ENCODE peak calls at places on chromosomes 4 and X, in six cellular contexts. One of them, this sample, is unnamed.
A peak's percentile ranks its signal among the peaks of the same experiment; 100 is the strongest.

GRCh38 chr4:67674098-67674497 is 26.9 kb downstream of the UBA6 start:
- DNase-seq in NCI-H1092 treated with DMSO at 0.1 percent for 48 hours: no peak
- DNase-seq in sigmoid colon: no peak
- DNase-seq in fibroblast of the aortic adventitia: no peak
- DNase-seq in activated CD8-positive, alpha-beta T cell treated with anti-CD3 and anti-CD28 coated beads, Interleukin-2, amount 10 ng/mL, durations not matched to agents 7 days and 5 days: no peak
- DNase-seq in CD8-positive, alpha-beta T cell: no peak
- DNase-seq in this sample: no peak

GRCh38 chr4:73770917-73771316 is 30.5 kb downstream of the CXCL8 start:
- DNase-seq in NCI-H1092 treated with DMSO at 0.1 percent for 48 hours: peak; percentile 40
- DNase-seq in sigmoid colon: no peak
- DNase-seq in fibroblast of the aortic adventitia: no peak
- DNase-seq in activated CD8-positive, alpha-beta T cell treated with anti-CD3 and anti-CD28 coated beads, Interleukin-2, amount 10 ng/mL, durations not matched to agents 7 days and 5 days: no peak
- DNase-seq in CD8-positive, alpha-beta T cell: no peak
- DNase-seq in this sample: no peak

GRCh38 chr4:40283413-40283812 is 51.7 kb upstream of the CHRNA9 start:
- DNase-seq in NCI-H1092 treated with DMSO at 0.1 percent for 48 hours: no peak
- DNase-seq in sigmoid colon: peak; percentile 27
- DNase-seq in fibroblast of the aortic adventitia: no peak
- DNase-seq in activated CD8-positive, alpha-beta T cell treated with anti-CD3 and anti-CD28 coated beads, Interleukin-2, amount 10 ng/mL, durations not matched to agents 7 days and 5 days: peak; percentile 28
- DNase-seq in CD8-positive, alpha-beta T cell: no peak
- DNase-seq in this sample: no peak

GRCh38 chrX:104315555-104315954 is 60.8 kb upstream of the ESX1 start:
- DNase-seq in NCI-H1092 treated with DMSO at 0.1 percent for 48 hours: no peak
- DNase-seq in sigmoid colon: no peak
- DNase-seq in fibroblast of the aortic adventitia: peak; percentile 79
- DNase-seq in activated CD8-positive, alpha-beta T cell treated with anti-CD3 and anti-CD28 coated beads, Interleukin-2, amount 10 ng/mL, durations not matched to agents 7 days and 5 days: no peak
- DNase-seq in CD8-positive, alpha-beta T cell: no peak
- DNase-seq in this sample: peak; percentile 72

GRCh38 chr4:7968262-7968896 is 28.7 kb upstream of the AFAP1 start:
- DNase-seq in NCI-H1092 treated with DMSO at 0.1 percent for 48 hours: no peak
- DNase-seq in sigmoid colon: no peak
- DNase-seq in fibroblast of the aortic adventitia: no peak
- DNase-seq in activated CD8-positive, alpha-beta T cell treated with anti-CD3 and anti-CD28 coated beads, Interleukin-2, amount 10 ng/mL, durations not matched to agents 7 days and 5 days: no peak
- DNase-seq in CD8-positive, alpha-beta T cell: no peak
- DNase-seq in this sample: no peak

GRCh38 chr4:141132689-141133145 is 552 bp downstream of the RNF150 start:
- DNase-seq in NCI-H1092 treated with DMSO at 0.1 percent for 48 hours: peak; percentile 36
- DNase-seq in sigmoid colon: peak; percentile 81
- DNase-seq in fibroblast of the aortic adventitia: peak; percentile 8
- DNase-seq in activated CD8-positive, alpha-beta T cell treated with anti-CD3 and anti-CD28 coated beads, Interleukin-2, amount 10 ng/mL, durations not matched to agents 7 days and 5 days: peak; percentile 21
- DNase-seq in CD8-positive, alpha-beta T cell: no peak
- DNase-seq in this sample: peak; percentile 39

GRCh38 chr4:176274441-176274840 is 5.4 kb upstream of the ASB5 start:
- DNase-seq in NCI-H1092 treated with DMSO at 0.1 percent for 48 hours: no peak
- DNase-seq in sigmoid colon: no peak
- DNase-seq in fibroblast of the aortic adventitia: peak; percentile 68
- DNase-seq in activated CD8-positive, alpha-beta T cell treated with anti-CD3 and anti-CD28 coated beads, Interleukin-2, amount 10 ng/mL, durations not matched to agents 7 days and 5 days: no peak
- DNase-seq in CD8-positive, alpha-beta T cell: no peak
- DNase-seq in this sample: peak; percentile 63

GRCh38 chr4:135418353-135418752 is 1216.8 kb upstream of the PABPC4L start:
- DNase-seq in NCI-H1092 treated with DMSO at 0.1 percent for 48 hours: peak; percentile 2
- DNase-seq in sigmoid colon: no peak
- DNase-seq in fibroblast of the aortic adventitia: peak; percentile 4
- DNase-seq in activated CD8-positive, alpha-beta T cell treated with anti-CD3 and anti-CD28 coated beads, Interleukin-2, amount 10 ng/mL, durations not matched to agents 7 days and 5 days: no peak
- DNase-seq in CD8-positive, alpha-beta T cell: no peak
- DNase-seq in this sample: peak; percentile 4

GRCh38 chr4:150010525-150011126 is 67.6 kb upstream of the DCLK2 start:
- DNase-seq in NCI-H1092 treated with DMSO at 0.1 percent for 48 hours: peak; percentile 78
- DNase-seq in sigmoid colon: no peak
- DNase-seq in fibroblast of the aortic adventitia: peak; percentile 86
- DNase-seq in activated CD8-positive, alpha-beta T cell treated with anti-CD3 and anti-CD28 coated beads, Interleukin-2, amount 10 ng/mL, durations not matched to agents 7 days and 5 days: no peak
- DNase-seq in CD8-positive, alpha-beta T cell: no peak
- DNase-seq in this sample: peak; percentile 58

GRCh38 chrX:2500681-2501151 is at the start of the genes DHRSX and ZBED1:
- DNase-seq in NCI-H1092 treated with DMSO at 0.1 percent for 48 hours: no peak
- DNase-seq in sigmoid colon: no peak
- DNase-seq in fibroblast of the aortic adventitia: no peak
- DNase-seq in activated CD8-positive, alpha-beta T cell treated with anti-CD3 and anti-CD28 coated beads, Interleukin-2, amount 10 ng/mL, durations not matched to agents 7 days and 5 days: peak; percentile 60
- DNase-seq in CD8-positive, alpha-beta T cell: peak; percentile 29
- DNase-seq in this sample: no peak

This sample was measured in astrocyte.